ENCODE peak calls at places on chromosomes 5 and 9, in eight cellular contexts. R is heart right ventricle; J is CD8-positive, alpha-beta T cell; D is HCT116; F is IMR-90; Z is esophagus squamous epithelium; B is left ventricle myocardium inferior; X is GM23248. T is an unnamed sample. For H3K36me3 and H3K4me1, the result is how much of the 10 kb centered on the place peaks cover.

GRCh38 chr5:124986667-124987066 is 240.2 kb upstream of the ZNF608 start:
- DNase-seq in D (no peak), F (no peak), Z (no peak), J (no peak), B (no peak), R (no peak), X (no peak), T (no peak)

GRCh38 chr5:87581661-87582060 is 168.9 kb upstream of the CCNH start:
- DNase-seq in X (no peak), Z (no peak), J (no peak), R (no peak), D (no peak), F (no peak), B (no peak), T (no peak)

GRCh38 chr5:64628901-64629300 is 61.4 kb upstream of the SHISAL2B start:
- DNase-seq in F (peak), D (no peak), J (no peak), R (no peak), B (no peak), Z (no peak), X (peak), T (no peak)

GRCh38 chr5:44387391-44387790 is 1.8 kb downstream of the FGF10 start:
- DNase-seq in F (no peak), Z (no peak), B (no peak), J (no peak), X (no peak), D (no peak), R (no peak), T (no peak)

GRCh38 chr5:120174089-120174488 is 290.0 kb upstream of the PRR16 start:
- DNase-seq in F (no peak), R (no peak), B (no peak), X (no peak), J (no peak), D (no peak), Z (no peak), T (no peak)

GRCh38 chr5:16406630-16407029 is 59.0 kb downstream of the ZNF622 start:
- DNase-seq in X (no peak), R (no peak), J (no peak), F (no peak), D (no peak), Z (no peak), B (no peak), T (no peak)

GRCh38 chr9:123338710-123339665 is 17.0 kb upstream of the CRB2 start:
- DNase-seq in R (peak), X (no peak), B (peak), F (no peak), D (no peak), Z (no peak), J (peak), T (no peak)

GRCh38 chr9:125897481-125897880 is 150.3 kb downstream of the PBX3 start:
- DNase-seq in Z (no peak), R (no peak), B (no peak), J (no peak), F (no peak), X (no peak), D (no peak), T (no peak)

GRCh38 chr5:142969624-142970439 is 199.7 kb downstream of the ARHGAP26 start:
- DNase-seq in B (no peak), R (no peak), X (no peak), J (no peak), Z (no peak), D (no peak), F (no peak), T (no peak)

GRCh38 chr9:1051286-1052118 is 1.3 kb downstream of the DMRT2 start:
- DNase-seq in X (peak), R (no peak), B (peak), F (no peak), D (no peak), Z (no peak), J (no peak), T (no peak)

GRCh38 chr5:141637693-141638419 is 1.1 kb downstream of the RELL2 start:
- DNase-seq in F (peak), Z (peak), J (peak), R (peak), X (peak), D (no peak), B (peak), T (peak)

GRCh38 chr5:128472032-128472431 is 66.0 kb downstream of the FBN2 start:
- DNase-seq in F (no peak), B (no peak), D (no peak), J (no peak), Z (no peak), R (no peak), X (no peak), T (no peak)

GRCh38 chr9:104386425-104387069 is 117.5 kb upstream of the OR13F1 start:
- DNase-seq in J (no peak), Z (no peak), D (peak), R (no peak), F (peak), X (peak), B (no peak), T (peak)

GRCh38 chr5:32538031-32538547 is 47.3 kb upstream of the SUB1 start:
- DNase-seq in J (peak), X (no peak), F (no peak), R (no peak), Z (no peak), D (no peak), B (peak), T (no peak)

GRCh38 chr5:96189028-96189826 is 227.6 kb upstream of the ELL2 start:
- DNase-seq in F (no peak), J (no peak), Z (no peak), B (no peak), X (no peak), R (no peak), D (no peak), T (no peak)

GRCh38 chr5:149765932-149766331 is 35.8 kb downstream of the PPARGC1B start:
- DNase-seq in R (no peak), X (no peak), F (no peak), D (peak), J (no peak), B (no peak), Z (no peak), T (no peak)

DNA sequence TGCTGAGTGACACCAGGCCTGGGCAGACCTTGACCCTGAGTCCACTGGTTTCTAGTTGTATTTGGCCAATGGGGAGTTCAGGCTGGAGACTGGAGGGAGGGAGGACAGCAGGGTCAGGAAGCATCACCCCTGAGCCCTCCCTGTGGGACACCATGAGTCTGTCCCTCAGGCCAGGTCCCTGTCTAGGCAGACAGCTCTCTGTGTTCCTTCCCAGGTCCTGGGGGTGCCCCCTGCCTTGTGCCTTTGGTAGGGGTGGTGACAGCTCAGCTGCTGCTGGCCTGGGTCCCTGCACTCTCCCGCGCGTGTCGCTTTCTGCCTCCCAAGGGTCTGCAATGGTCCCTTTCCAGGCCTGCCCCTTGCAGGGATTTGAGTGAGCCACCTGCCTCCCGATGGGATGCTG is 125.5 kb downstream of the OLFM1 start:
- DNase-seq in R (no peak), D (no peak), J (no peak), B (no peak), X (no peak), F (no peak), Z (no peak), T (no peak)
- H3K36me3 ChIP-seq in R (under half), D (under half), J (under half), B (under half), X (under half), F (under half), Z (under half), T (under half)

GRCh38 chr5:159440235-159440634 is 109.9 kb upstream of the IL12B start:
- DNase-seq in B (no peak), Z (no peak), R (no peak), F (no peak), X (no peak), J (no peak), D (no peak), T (no peak)
- H3K27ac ChIP-seq in B (no peak), Z (no peak), R (no peak), F (no peak), X (no peak), J (no peak), D (no peak), T (no peak)

GRCh38 chr5:53405396-53405795 is 75.0 kb upstream of the FST start:
- DNase-seq in B (no peak), Z (no peak), F (peak), D (no peak), X (no peak), R (no peak), J (no peak), T (no peak)
- H3K4me1 ChIP-seq in B (under half), Z (under half), F (under half), D (under half), X (under half), R (under half), J (under half), T (under half)

GRCh38 chr5:66145737-66146136 is 1.6 kb downstream of the SREK1 start:
- DNase-seq in F (no peak), J (no peak), X (no peak), Z (no peak), D (no peak), B (no peak), R (no peak), T (no peak)

GRCh38 chr5:66143473-66144073 is 527 bp upstream of the SREK1 start:
- DNase-seq in D (no peak), R (no peak), B (no peak), Z (no peak), J (no peak), F (no peak), X (no peak), T (no peak)

GRCh38 chr5:66144799-66145390 is 795 bp downstream of the SREK1 start:
- DNase-seq in X (peak), F (no peak), J (no peak), Z (peak), R (no peak), D (no peak), B (no peak), T (no peak)

GRCh38 chr5:66142417-66142816 is 1.7 kb upstream of the SREK1 start:
- DNase-seq in F (no peak), X (no peak), R (no peak), Z (no peak), D (no peak), B (no peak), J (no peak), T (no peak)

GRCh38 chr5:66144074-66144798 is at the start of gene SREK1:
- DNase-seq in D (peak), Z (peak), R (peak), J (peak), B (peak), X (peak), F (peak), T (peak)
- H3K36me3 ChIP-seq in D (under half), Z (under half), R (under half), J (under half), B (under half), X (under half), F (under half), T (under half)

DNA sequence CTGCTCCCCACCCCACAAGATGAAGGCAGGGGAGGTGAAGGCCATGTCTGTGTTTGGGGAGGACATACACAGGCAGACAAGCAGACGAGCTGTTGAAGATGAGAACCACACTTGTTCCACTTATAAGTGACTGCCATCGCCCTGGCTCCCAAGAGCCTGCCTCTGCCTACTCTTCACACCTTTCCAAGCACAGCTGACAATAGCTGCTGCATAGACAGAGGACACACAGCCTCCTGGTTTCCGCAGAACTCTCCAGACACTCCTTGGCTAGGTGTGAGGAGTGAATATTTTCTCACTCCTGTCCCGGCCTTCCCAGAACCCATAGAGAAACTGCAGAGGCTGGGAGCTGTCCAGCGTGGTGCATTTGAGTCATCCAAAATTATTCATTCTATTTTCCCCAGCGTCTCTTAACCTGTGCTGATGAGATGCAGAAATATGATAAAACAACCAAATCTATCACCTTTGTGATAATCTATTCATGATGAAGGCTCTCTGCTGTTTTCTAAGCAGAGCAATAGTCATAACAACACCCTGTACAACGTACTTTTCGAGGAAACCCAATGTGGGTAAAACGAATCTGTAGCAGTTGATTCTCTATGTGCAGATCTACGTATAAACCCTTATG is 24.7 kb downstream of the KLF9 start:
- DNase-seq in D (no peak), B (no peak), J (no peak), R (no peak), F (peak), Z (no peak), X (peak), T (no peak)
- H3K27ac ChIP-seq in D (no peak), B (peak), J (no peak), R (no peak), F (no peak), Z (peak), X (no peak), T (no peak)

DNA sequence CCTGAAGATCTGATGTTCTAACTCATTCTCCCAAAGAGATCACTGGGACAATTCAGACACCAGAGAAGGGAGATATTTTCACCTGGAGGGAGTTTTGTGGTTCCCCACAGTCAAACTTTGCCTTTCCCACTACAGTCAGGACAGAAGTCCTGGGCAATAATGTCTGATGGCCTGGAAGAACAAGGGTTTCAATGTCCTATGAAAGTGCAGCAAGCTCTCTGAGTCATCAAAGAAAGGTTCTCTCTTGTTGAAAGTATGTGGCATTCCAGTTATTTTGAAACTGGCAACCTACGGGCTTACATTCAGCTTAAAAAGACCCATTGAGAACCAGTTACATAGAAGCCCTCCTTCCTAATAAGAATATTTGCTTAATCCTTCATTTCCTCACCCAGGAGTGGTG is 103.9 kb downstream of the INSYN2B start:
- DNase-seq in R (no peak), B (no peak), J (no peak), X (peak), F (peak), D (no peak), Z (no peak), T (no peak)
- H3K4me1 ChIP-seq in R (under half), B (under half), J (under half), X (under half), F (under half), D (under half), Z (under half), T (under half)